ENCODE peak calls at places on chromosome 11, in five cellular contexts. C, J, U, B and N are unnamed samples. For H3K4me1 and H3K36me3, the result is how much of the 10 kb centered on the place peaks cover.

GRCh38 chr11:86891020-86891419 is 64.2 kb downstream of the FZD4 start:
- DNase-seq in C (no peak), J (no peak), U (no peak), B (no peak), N (no peak)

GRCh38 chr11:103633037-103633788 is 403.2 kb upstream of the DDI1 start:
- DNase-seq in C (no peak), J (no peak), U (no peak), B (peak), N (no peak)

GRCh38 chr11:57072640-57073039 is 83.9 kb downstream of the OR5AK2 start:
- DNase-seq in C (no peak), J (no peak), U (no peak), B (peak), N (no peak)

GRCh38 chr11:70433038-70433437 is 34.7 kb downstream of the CTTN start:
- DNase-seq in C (no peak), J (no peak), U (no peak), B (no peak), N (no peak)

GRCh38 chr11:57336111-57336666 is 497 bp upstream of the SSRP1 start:
- DNase-seq in C (no peak), J (no peak), U (no peak), B (no peak), N (peak)

GRCh38 chr11:47166368-47166767 is 10.3 kb downstream of the ARFGAP2 start:
- DNase-seq in C (no peak), J (no peak), U (no peak), B (no peak), N (no peak)

GRCh38 chr11:47532597-47533213 is 20.2 kb downstream of the CELF1 start:
- DNase-seq in C (no peak), J (no peak), U (no peak), B (peak), N (no peak)

GRCh38 chr11:86202013-86202336 is 42.6 kb upstream of the EED start:
- DNase-seq in C (no peak), J (no peak), U (no peak), B (no peak), N (no peak)

GRCh38 chr11:17972987-17973386 is 39.9 kb downstream of the SERGEF start:
- DNase-seq in C (peak), J (no peak), U (peak), B (peak), N (no peak)

GRCh38 chr11:6617315-6617781 is 1.9 kb downstream of the TPP1 start:
- DNase-seq in C (no peak), J (no peak), U (no peak), B (no peak), N (no peak)

GRCh38 chr11:124889692-124890091 is 8.0 kb downstream of the ROBO4 start:
- DNase-seq in C (no peak), J (no peak), U (no peak), B (no peak), N (no peak)

GRCh38 chr11:46306296-46306853 is 28.9 kb downstream of the CREB3L1 start:
- DNase-seq in C (no peak), J (no peak), U (no peak), B (peak), N (no peak)

GRCh38 chr11:118514103-118514502 is 13.2 kb upstream of the TTC36 start:
- DNase-seq in C (no peak), J (no peak), U (no peak), B (no peak), N (no peak)
- H3K4me1 ChIP-seq in C (under half), J (under half), U (under half), B (under half), N (under half)

GRCh38 chr11:65077466-65077865 is 6.4 kb downstream of the CDCA5 start:
- DNase-seq in C (no peak), J (no peak), U (no peak), B (peak), N (no peak)
- H3K36me3 ChIP-seq in C (under half), J (under half), U (under half), B (under half), N (under half)

DNA sequence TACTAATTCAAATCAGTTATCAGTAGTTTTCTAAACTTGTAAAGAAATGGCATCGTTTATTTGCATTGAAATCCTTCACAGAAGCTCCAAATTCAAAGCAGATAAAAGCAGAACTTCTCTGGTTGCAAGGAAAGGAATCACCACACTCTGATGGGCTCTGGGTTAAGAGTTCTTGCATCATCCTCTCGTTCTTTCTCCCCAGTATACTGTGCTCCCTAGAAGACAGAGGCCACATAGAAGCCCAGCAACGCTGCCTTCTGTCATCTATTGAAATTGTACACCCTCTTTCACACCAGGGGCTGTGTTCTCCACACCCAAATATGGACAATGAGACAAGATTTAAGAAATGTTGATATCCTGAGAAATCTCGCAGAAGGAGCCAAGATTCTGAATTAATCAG is 29.3 kb downstream of the FAT3 start:
- DNase-seq in C (no peak), J (no peak), U (no peak), B (no peak), N (no peak)
- H3K4me1 ChIP-seq in C (under half), J (under half), U (under half), B (under half), N (under half)

GRCh38 chr11:35036642-35037041 is 102.3 kb upstream of the CD44 start:
- DNase-seq in C (no peak), J (no peak), U (no peak), B (no peak), N (no peak)

GRCh38 chr11:35040221-35040942 is 98.6 kb upstream of the CD44 start:
- DNase-seq in C (no peak), J (peak), U (no peak), B (peak), N (no peak)

GRCh38 chr11:35035894-35036408 is 103.0 kb upstream of the CD44 start:
- DNase-seq in C (no peak), J (no peak), U (no peak), B (peak), N (no peak)

GRCh38 chr11:35039076-35039475 is 99.9 kb upstream of the CD44 start:
- DNase-seq in C (no peak), J (no peak), U (no peak), B (no peak), N (no peak)

GRCh38 chr11:35038211-35038930 is 100.6 kb upstream of the CD44 start:
- DNase-seq in C (no peak), J (no peak), U (no peak), B (no peak), N (no peak)
- H3K36me3 ChIP-seq in C (under half), J (under half), U (under half), B (under half), N (under half)

GRCh38 chr11:123566852-123567251 is 87.6 kb downstream of the SCN3B start:
- DNase-seq in C (no peak), J (no peak), U (no peak), B (no peak), N (no peak)
- H3K4me1 ChIP-seq in C (under half), J (under half), U (under half), B (under half), N (under half)

GRCh38 chr11:65868907-65869306 is 3.7 kb downstream of the EFEMP2 start:
- DNase-seq in C (no peak), J (no peak), U (no peak), B (no peak), N (no peak)
- H3K36me3 ChIP-seq in C (under half), J (under half), U (under half), B (half or more), N (under half)

DNA sequence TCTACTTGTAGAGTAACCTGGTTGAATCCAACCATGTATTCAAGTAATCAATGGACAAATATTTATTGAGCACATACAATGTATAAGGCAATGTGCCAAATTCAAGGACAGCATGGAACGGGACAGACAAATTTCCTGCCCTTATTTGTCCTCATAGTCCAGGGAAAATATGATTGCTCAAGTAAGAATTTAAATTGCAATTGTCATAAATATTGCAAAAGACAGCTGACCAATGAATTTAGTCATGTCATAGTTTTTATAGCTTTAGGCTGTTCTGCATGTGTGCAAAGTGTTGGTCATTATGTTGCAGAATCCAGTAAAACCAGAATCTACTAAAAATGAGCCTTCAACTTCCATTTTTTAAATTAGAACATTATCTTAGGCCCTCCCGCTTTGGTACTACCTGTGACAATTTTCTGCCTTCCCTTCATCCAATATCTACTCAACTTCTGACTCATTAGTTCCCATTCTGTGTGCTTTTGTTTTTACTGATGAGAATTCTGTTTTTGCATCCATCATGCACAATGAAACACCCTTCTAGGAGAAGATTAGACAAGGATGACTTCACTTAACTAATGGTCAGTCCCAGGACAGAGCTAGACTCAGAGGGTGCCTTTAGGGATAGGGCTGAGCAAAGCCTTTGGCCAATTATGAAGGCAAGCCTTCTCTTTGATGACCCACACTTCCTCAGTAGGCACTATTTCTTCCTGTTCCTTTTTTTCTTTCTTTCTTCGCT is 45.8 kb upstream of the FIBIN start:
- DNase-seq in C (no peak), J (no peak), U (no peak), B (peak), N (no peak)
- H3K4me1 ChIP-seq in C (under half), J (under half), U (under half), B (under half), N (under half)

DNA sequence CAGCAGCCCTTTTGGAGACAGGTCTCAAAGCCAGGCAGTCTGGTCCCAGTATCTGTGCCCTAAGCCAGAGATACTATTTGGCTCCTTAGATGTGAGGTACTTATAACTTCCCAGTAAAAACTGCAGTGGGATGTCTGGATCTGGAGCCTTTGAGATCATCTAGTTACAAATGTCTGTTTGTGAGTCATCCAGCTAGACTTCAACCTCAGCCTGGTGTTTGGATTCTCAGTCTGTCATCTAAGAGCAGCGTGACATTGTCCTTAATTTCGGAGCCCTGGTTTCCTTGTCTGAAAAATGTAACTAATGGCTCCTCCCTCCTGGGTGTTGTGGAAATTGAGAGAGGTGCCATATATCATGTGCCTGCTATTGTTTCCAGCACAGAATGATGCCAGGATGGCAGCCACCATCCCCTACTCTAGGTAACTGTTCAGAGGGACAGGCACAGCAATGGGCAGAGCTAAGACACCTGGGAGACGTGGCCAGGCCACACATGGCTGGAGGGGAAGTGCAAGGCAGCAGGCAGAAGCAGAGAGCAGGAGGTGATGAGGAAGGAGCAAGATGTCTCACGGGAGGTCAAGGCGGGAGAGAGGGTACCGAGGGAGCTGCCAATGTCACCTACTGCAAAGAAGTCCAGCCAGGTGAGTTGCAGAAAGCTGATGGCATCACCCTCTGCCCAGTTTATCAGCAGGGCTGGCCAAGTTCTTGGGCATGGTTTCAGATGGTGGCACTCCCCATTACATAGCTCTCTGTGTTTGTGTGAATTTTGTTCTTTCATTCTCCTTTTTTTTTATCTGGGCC is 20.6 kb upstream of the ST3GAL4 start:
- DNase-seq in C (no peak), J (no peak), U (no peak), B (peak), N (no peak)
- H3K36me3 ChIP-seq in C (under half), J (under half), U (under half), B (under half), N (under half)

GRCh38 chr11:111435046-111435698 is 56.1 kb upstream of the POU2AF1 start:
- DNase-seq in C (no peak), J (no peak), U (no peak), B (no peak), N (no peak)
- H3K4me1 ChIP-seq in C (under half), J (under half), U (under half), B (under half), N (under half)